ENCODE peak calls at places on chromosomes 2 and 18, in ten cellular contexts. One of them, this sample, is unnamed.

GRCh38 chr18:70288171-70288850 is 534 bp upstream of the SOCS6 start:
- DNase-seq in stimulated activated CD4-positive, alpha-beta T cell treated with anti-CD3 and anti-CD28 coated beads, Interleukin-4, amount 100 ng/mL, for 48 hours: no peak
- DNase-seq in GM04504: no peak
- DNase-seq in A549: no peak
- DNase-seq in ecto neural progenitor cell: no peak
- DNase-seq in AG08395: peak
- DNase-seq in H7: peak
- DNase-seq in mammary epithelial cell: no peak
- DNase-seq in non-pigmented ciliary epithelial cell: no peak
- DNase-seq in NAMALWA: no peak
- DNase-seq in this sample: no peak

GRCh38 chr2:43090317-43090716 is 136.1 kb downstream of the ZFP36L2 start:
- DNase-seq in stimulated activated CD4-positive, alpha-beta T cell treated with anti-CD3 and anti-CD28 coated beads, Interleukin-4, amount 100 ng/mL, for 48 hours: no peak
- DNase-seq in GM04504: no peak
- DNase-seq in A549: no peak
- DNase-seq in ecto neural progenitor cell: no peak
- DNase-seq in AG08395: no peak
- DNase-seq in H7: no peak
- DNase-seq in mammary epithelial cell: no peak
- DNase-seq in non-pigmented ciliary epithelial cell: no peak
- DNase-seq in NAMALWA: no peak
- DNase-seq in this sample: no peak

GRCh38 chr2:10775831-10776230 is 36.8 kb downstream of the PDIA6 start:
- DNase-seq in stimulated activated CD4-positive, alpha-beta T cell treated with anti-CD3 and anti-CD28 coated beads, Interleukin-4, amount 100 ng/mL, for 48 hours: no peak
- DNase-seq in GM04504: no peak
- DNase-seq in A549: no peak
- DNase-seq in ecto neural progenitor cell: no peak
- DNase-seq in AG08395: no peak
- DNase-seq in H7: peak
- DNase-seq in mammary epithelial cell: no peak
- DNase-seq in non-pigmented ciliary epithelial cell: no peak
- DNase-seq in NAMALWA: no peak
- DNase-seq in this sample: no peak

GRCh38 chr2:239587836-239588235 is 187.0 kb upstream of the HDAC4 start:
- DNase-seq in stimulated activated CD4-positive, alpha-beta T cell treated with anti-CD3 and anti-CD28 coated beads, Interleukin-4, amount 100 ng/mL, for 48 hours: no peak
- DNase-seq in GM04504: no peak
- DNase-seq in A549: no peak
- DNase-seq in ecto neural progenitor cell: no peak
- DNase-seq in AG08395: no peak
- DNase-seq in H7: no peak
- DNase-seq in mammary epithelial cell: no peak
- DNase-seq in non-pigmented ciliary epithelial cell: no peak
- DNase-seq in NAMALWA: no peak
- DNase-seq in this sample: no peak

GRCh38 chr18:61400714-61401113 is 67.5 kb downstream of the CDH20 start:
- DNase-seq in stimulated activated CD4-positive, alpha-beta T cell treated with anti-CD3 and anti-CD28 coated beads, Interleukin-4, amount 100 ng/mL, for 48 hours: no peak
- DNase-seq in GM04504: no peak
- DNase-seq in A549: no peak
- DNase-seq in ecto neural progenitor cell: no peak
- DNase-seq in AG08395: peak
- DNase-seq in H7: no peak
- DNase-seq in mammary epithelial cell: peak
- DNase-seq in non-pigmented ciliary epithelial cell: peak
- DNase-seq in NAMALWA: no peak
- DNase-seq in this sample: no peak

GRCh38 chr2:96116424-96116878 is at the start of gene ADRA2B:
- DNase-seq in stimulated activated CD4-positive, alpha-beta T cell treated with anti-CD3 and anti-CD28 coated beads, Interleukin-4, amount 100 ng/mL, for 48 hours: peak
- DNase-seq in GM04504: no peak
- DNase-seq in A549: peak
- DNase-seq in ecto neural progenitor cell: peak
- DNase-seq in AG08395: no peak
- DNase-seq in H7: peak
- DNase-seq in mammary epithelial cell: peak
- DNase-seq in non-pigmented ciliary epithelial cell: no peak
- DNase-seq in NAMALWA: no peak
- DNase-seq in this sample: peak

GRCh38 chr2:184201246-184201645 is 397.1 kb upstream of the ZNF804A start:
- DNase-seq in stimulated activated CD4-positive, alpha-beta T cell treated with anti-CD3 and anti-CD28 coated beads, Interleukin-4, amount 100 ng/mL, for 48 hours: no peak
- DNase-seq in GM04504: no peak
- DNase-seq in A549: no peak
- DNase-seq in ecto neural progenitor cell: no peak
- DNase-seq in AG08395: no peak
- DNase-seq in H7: no peak
- DNase-seq in mammary epithelial cell: no peak
- DNase-seq in non-pigmented ciliary epithelial cell: no peak
- DNase-seq in NAMALWA: no peak
- DNase-seq in this sample: no peak

GRCh38 chr2:96203130-96204028 is 5.2 kb downstream of the STARD7 start:
- DNase-seq in stimulated activated CD4-positive, alpha-beta T cell treated with anti-CD3 and anti-CD28 coated beads, Interleukin-4, amount 100 ng/mL, for 48 hours: no peak
- DNase-seq in GM04504: no peak
- DNase-seq in A549: no peak
- DNase-seq in ecto neural progenitor cell: no peak
- DNase-seq in AG08395: no peak
- DNase-seq in H7: no peak
- DNase-seq in mammary epithelial cell: no peak
- DNase-seq in non-pigmented ciliary epithelial cell: no peak
- DNase-seq in NAMALWA: peak
- DNase-seq in this sample: no peak

GRCh38 chr2:235447210-235447609 is 46.6 kb upstream of the AGAP1 start:
- DNase-seq in stimulated activated CD4-positive, alpha-beta T cell treated with anti-CD3 and anti-CD28 coated beads, Interleukin-4, amount 100 ng/mL, for 48 hours: no peak
- DNase-seq in GM04504: no peak
- DNase-seq in A549: no peak
- DNase-seq in ecto neural progenitor cell: no peak
- DNase-seq in AG08395: no peak
- DNase-seq in H7: no peak
- DNase-seq in mammary epithelial cell: no peak
- DNase-seq in non-pigmented ciliary epithelial cell: no peak
- DNase-seq in NAMALWA: no peak
- DNase-seq in this sample: no peak

GRCh38 chr2:12824771-12825363 is 108.1 kb downstream of the TRIB2 start:
- DNase-seq in stimulated activated CD4-positive, alpha-beta T cell treated with anti-CD3 and anti-CD28 coated beads, Interleukin-4, amount 100 ng/mL, for 48 hours: no peak
- DNase-seq in GM04504: no peak
- DNase-seq in A549: no peak
- DNase-seq in ecto neural progenitor cell: no peak
- DNase-seq in AG08395: peak
- DNase-seq in H7: no peak
- DNase-seq in mammary epithelial cell: no peak
- DNase-seq in non-pigmented ciliary epithelial cell: no peak
- DNase-seq in NAMALWA: no peak
- DNase-seq in this sample: no peak

GRCh38 chr18:76713432-76713831 is 108.9 kb upstream of the ZNF236 start:
- DNase-seq in stimulated activated CD4-positive, alpha-beta T cell treated with anti-CD3 and anti-CD28 coated beads, Interleukin-4, amount 100 ng/mL, for 48 hours: no peak
- DNase-seq in GM04504: no peak
- DNase-seq in A549: no peak
- DNase-seq in ecto neural progenitor cell: no peak
- DNase-seq in AG08395: no peak
- DNase-seq in H7: no peak
- DNase-seq in mammary epithelial cell: no peak
- DNase-seq in non-pigmented ciliary epithelial cell: no peak
- DNase-seq in NAMALWA: no peak
- DNase-seq in this sample: no peak

GRCh38 chr2:132437852-132438649 is 21.4 kb downstream of the GPR39 start:
- DNase-seq in stimulated activated CD4-positive, alpha-beta T cell treated with anti-CD3 and anti-CD28 coated beads, Interleukin-4, amount 100 ng/mL, for 48 hours: no peak
- DNase-seq in GM04504: no peak
- DNase-seq in A549: no peak
- DNase-seq in ecto neural progenitor cell: no peak
- DNase-seq in AG08395: no peak
- DNase-seq in H7: no peak
- DNase-seq in mammary epithelial cell: no peak
- DNase-seq in non-pigmented ciliary epithelial cell: no peak
- DNase-seq in NAMALWA: no peak
- DNase-seq in this sample: no peak

GRCh38 chr2:28394331-28394877 is 1.7 kb downstream of the FOSL2 start:
- DNase-seq in stimulated activated CD4-positive, alpha-beta T cell treated with anti-CD3 and anti-CD28 coated beads, Interleukin-4, amount 100 ng/mL, for 48 hours: no peak
- DNase-seq in GM04504: no peak
- DNase-seq in A549: no peak
- DNase-seq in ecto neural progenitor cell: peak
- DNase-seq in AG08395: no peak
- DNase-seq in H7: no peak
- DNase-seq in mammary epithelial cell: peak
- DNase-seq in non-pigmented ciliary epithelial cell: no peak
- DNase-seq in NAMALWA: no peak
- DNase-seq in this sample: no peak

GRCh38 chr2:142805244-142805643 is 72.2 kb upstream of the KYNU start:
- DNase-seq in stimulated activated CD4-positive, alpha-beta T cell treated with anti-CD3 and anti-CD28 coated beads, Interleukin-4, amount 100 ng/mL, for 48 hours: no peak
- DNase-seq in GM04504: no peak
- DNase-seq in A549: no peak
- DNase-seq in ecto neural progenitor cell: no peak
- DNase-seq in AG08395: no peak
- DNase-seq in H7: no peak
- DNase-seq in mammary epithelial cell: no peak
- DNase-seq in non-pigmented ciliary epithelial cell: no peak
- DNase-seq in NAMALWA: no peak
- DNase-seq in this sample: no peak

GRCh38 chr2:240787521-240788472 is 32.2 kb downstream of the KIF1A start:
- DNase-seq in stimulated activated CD4-positive, alpha-beta T cell treated with anti-CD3 and anti-CD28 coated beads, Interleukin-4, amount 100 ng/mL, for 48 hours: no peak
- DNase-seq in GM04504: no peak
- DNase-seq in A549: no peak
- DNase-seq in ecto neural progenitor cell: no peak
- DNase-seq in AG08395: no peak
- DNase-seq in H7: no peak
- DNase-seq in mammary epithelial cell: no peak
- DNase-seq in non-pigmented ciliary epithelial cell: no peak
- DNase-seq in NAMALWA: no peak
- DNase-seq in this sample: no peak

GRCh38 chr2:31335921-31336570 is 78.5 kb downstream of the XDH start:
- DNase-seq in stimulated activated CD4-positive, alpha-beta T cell treated with anti-CD3 and anti-CD28 coated beads, Interleukin-4, amount 100 ng/mL, for 48 hours: no peak
- DNase-seq in GM04504: peak
- DNase-seq in A549: no peak
- DNase-seq in ecto neural progenitor cell: no peak
- DNase-seq in AG08395: peak
- DNase-seq in H7: peak
- DNase-seq in mammary epithelial cell: no peak
- DNase-seq in non-pigmented ciliary epithelial cell: peak
- DNase-seq in NAMALWA: no peak
- DNase-seq in this sample: no peak

GRCh38 chr2:37916512-37917082 is 8.5 kb upstream of the RMDN2 start:
- DNase-seq in stimulated activated CD4-positive, alpha-beta T cell treated with anti-CD3 and anti-CD28 coated beads, Interleukin-4, amount 100 ng/mL, for 48 hours: no peak
- DNase-seq in GM04504: peak
- DNase-seq in A549: no peak
- DNase-seq in ecto neural progenitor cell: no peak
- DNase-seq in AG08395: peak
- DNase-seq in H7: no peak
- DNase-seq in mammary epithelial cell: peak
- DNase-seq in non-pigmented ciliary epithelial cell: no peak
- DNase-seq in NAMALWA: no peak
- DNase-seq in this sample: no peak

GRCh38 chr2:133146893-133147292 is 421.4 kb downstream of the NCKAP5 start:
- DNase-seq in stimulated activated CD4-positive, alpha-beta T cell treated with anti-CD3 and anti-CD28 coated beads, Interleukin-4, amount 100 ng/mL, for 48 hours: no peak
- DNase-seq in GM04504: no peak
- DNase-seq in A549: no peak
- DNase-seq in ecto neural progenitor cell: no peak
- DNase-seq in AG08395: no peak
- DNase-seq in H7: no peak
- DNase-seq in mammary epithelial cell: no peak
- DNase-seq in non-pigmented ciliary epithelial cell: no peak
- DNase-seq in NAMALWA: no peak
- DNase-seq in this sample: no peak

GRCh38 chr2:136125226-136125625 is 7.3 kb upstream of the CXCR4 start:
- DNase-seq in stimulated activated CD4-positive, alpha-beta T cell treated with anti-CD3 and anti-CD28 coated beads, Interleukin-4, amount 100 ng/mL, for 48 hours: no peak
- DNase-seq in GM04504: no peak
- DNase-seq in A549: no peak
- DNase-seq in ecto neural progenitor cell: no peak
- DNase-seq in AG08395: no peak
- DNase-seq in H7: no peak
- DNase-seq in mammary epithelial cell: no peak
- DNase-seq in non-pigmented ciliary epithelial cell: no peak
- DNase-seq in NAMALWA: peak
- DNase-seq in this sample: no peak

GRCh38 chr2:223723954-223724411 is 113.4 kb downstream of the AP1S3 start:
- DNase-seq in stimulated activated CD4-positive, alpha-beta T cell treated with anti-CD3 and anti-CD28 coated beads, Interleukin-4, amount 100 ng/mL, for 48 hours: no peak
- DNase-seq in GM04504: no peak
- DNase-seq in A549: no peak
- DNase-seq in ecto neural progenitor cell: peak
- DNase-seq in AG08395: no peak
- DNase-seq in H7: peak
- DNase-seq in mammary epithelial cell: no peak
- DNase-seq in non-pigmented ciliary epithelial cell: no peak
- DNase-seq in NAMALWA: peak
- DNase-seq in this sample: no peak

GRCh38 chr2:134843968-134844367 is 5.6 kb downstream of the ACMSD start:
- DNase-seq in stimulated activated CD4-positive, alpha-beta T cell treated with anti-CD3 and anti-CD28 coated beads, Interleukin-4, amount 100 ng/mL, for 48 hours: no peak
- DNase-seq in GM04504: no peak
- DNase-seq in A549: no peak
- DNase-seq in ecto neural progenitor cell: no peak
- DNase-seq in AG08395: no peak
- DNase-seq in H7: no peak
- DNase-seq in mammary epithelial cell: no peak
- DNase-seq in non-pigmented ciliary epithelial cell: no peak
- DNase-seq in NAMALWA: no peak
- DNase-seq in this sample: no peak

This sample was measured in T-helper 22 cell.